ENCODE peak calls at places on chromosomes 1 and 21, in nine cellular contexts. N is Peyer's patch, O is PC-3, S is pancreas, B is uterus, R is right lobe of liver, I is RWPE2, Y is A673, X is lung. P is an unnamed sample. For H3K36me3, the result is how much of the 10 kb centered on the place peaks cover.

GRCh38 chr1:233349137-233349536 is 21.6 kb downstream of the MAP3K21 start:
- DNase-seq in Y (no peak), I (no peak), X (no peak), B (no peak), S (no peak), O (no peak), N (no peak), R (no peak), P (no peak)

GRCh38 chr1:224707849-224708725 is 92.0 kb downstream of the CNIH3 start:
- DNase-seq in Y (peak), S (no peak), O (peak), B (peak), R (peak), N (no peak), X (no peak), I (no peak), P (no peak)

GRCh38 chr1:99659755-99660210 is 13.9 kb downstream of the PALMD start:
- DNase-seq in R (no peak), O (peak), Y (peak), S (no peak), X (no peak), I (peak), B (no peak), N (no peak), P (no peak)

GRCh38 chr1:228000416-228000815 is 6.4 kb upstream of the WNT3A start:
- DNase-seq in S (no peak), N (no peak), I (no peak), B (peak), O (no peak), Y (no peak), R (no peak), X (no peak), P (no peak)

GRCh38 chr1:164587617-164588367 is 28.8 kb downstream of the PBX1 start:
- DNase-seq in X (no peak), S (no peak), N (no peak), B (no peak), I (no peak), Y (no peak), O (peak), R (no peak), P (no peak)

GRCh38 chr1:204080163-204080903 is 7.4 kb downstream of the SOX13 start:
- DNase-seq in O (peak), S (peak), Y (peak), N (peak), I (peak), B (peak), R (peak), X (peak), P (no peak)

GRCh38 chr1:12015001-12015491 is 4.3 kb upstream of the MIIP start:
- DNase-seq in S (no peak), B (no peak), X (no peak), N (no peak), Y (no peak), R (no peak), O (no peak), I (no peak), P (no peak)

GRCh38 chr1:91795601-91796389 is 90.2 kb downstream of the TGFBR3 start:
- DNase-seq in B (no peak), X (no peak), N (no peak), Y (no peak), O (peak), R (no peak), I (no peak), S (no peak), P (no peak)

GRCh38 chr1:223711173-223711572 is 1.2 kb upstream of the CAPN2 start:
- DNase-seq in S (no peak), N (no peak), B (no peak), X (no peak), Y (peak), I (no peak), R (no peak), O (peak), P (no peak)

GRCh38 chr1:41003640-41004220 is 17.8 kb downstream of the SLFNL1 start:
- DNase-seq in I (peak), S (no peak), O (peak), X (peak), N (peak), Y (peak), B (peak), R (peak), P (peak)

GRCh38 chr1:222632749-222633148 is 14.9 kb downstream of the MIA3 start:
- DNase-seq in O (no peak), X (no peak), Y (no peak), B (no peak), R (no peak), S (no peak), N (no peak), I (no peak), P (no peak)

GRCh38 chr1:204321665-204322064 is 38.1 kb downstream of the PLEKHA6 start:
- DNase-seq in O (peak), I (no peak), Y (no peak), B (no peak), X (no peak), S (no peak), R (no peak), N (no peak), P (no peak)

GRCh38 chr1:185534806-185535205 is 199.4 kb upstream of the HMCN1 start:
- DNase-seq in Y (peak), N (no peak), R (no peak), B (no peak), I (no peak), S (no peak), X (no peak), O (peak), P (no peak)

GRCh38 chr1:66764994-66765578 is 12.8 kb downstream of the DYNLT5 start:
- DNase-seq in O (peak), N (peak), S (no peak), X (no peak), B (peak), I (no peak), R (no peak), Y (peak), P (no peak)

GRCh38 chr1:174352117-174352516 is 95.6 kb upstream of the GPR52 start:
- DNase-seq in B (no peak), O (no peak), I (no peak), N (no peak), Y (no peak), S (no peak), X (no peak), R (no peak), P (no peak)

GRCh38 chr1:40036574-40036973 is 4.0 kb upstream of the CAP1 start:
- DNase-seq in Y (no peak), B (peak), I (no peak), S (no peak), R (peak), N (no peak), O (peak), X (no peak), P (no peak)

GRCh38 chr1:65952692-65953091 is 160.0 kb downstream of the PDE4B start:
- DNase-seq in X (no peak), O (no peak), B (no peak), I (no peak), N (no peak), R (no peak), Y (no peak), S (no peak), P (no peak)

GRCh38 chr1:154463512-154463990 is 38.5 kb upstream of the TDRD10 start:
- DNase-seq in B (no peak), R (no peak), I (no peak), S (peak), O (peak), X (no peak), N (peak), Y (peak), P (no peak)

GRCh38 chr1:113536182-113536780 is 146.0 kb downstream of the MAGI3 start:
- DNase-seq in S (no peak), X (no peak), B (no peak), N (no peak), R (no peak), I (no peak), Y (peak), O (peak), P (no peak)

GRCh38 chr1:44584167-44584566 is 90.1 kb downstream of the TMEM53 start:
- DNase-seq in N (no peak), B (no peak), Y (no peak), S (no peak), O (no peak), X (no peak), R (no peak), I (no peak), P (no peak)

GRCh38 chr1:207124389-207124788 is 20.4 kb downstream of the C4BPA start:
- DNase-seq in I (no peak), X (no peak), O (no peak), N (no peak), R (no peak), S (no peak), Y (no peak), B (no peak), P (no peak)

GRCh38 chr1:157438236-157439012 is 113.9 kb downstream of the FCRL5 start:
- DNase-seq in O (peak), R (no peak), X (no peak), B (no peak), S (no peak), I (no peak), Y (no peak), N (no peak), P (no peak)

GRCh38 chr1:150233359-150234308 is 2.3 kb downstream of the ANP32E start:
- DNase-seq in R (no peak), I (no peak), B (peak), N (no peak), O (peak), S (no peak), Y (peak), X (peak), P (no peak)

GRCh38 chr1:233607252-233608119 is 6.4 kb upstream of the KCNK1 start:
- DNase-seq in B (no peak), I (no peak), O (peak), R (peak), N (no peak), Y (no peak), X (no peak), S (no peak), P (no peak)

GRCh38 chr1:9503001-9503675 is 36.1 kb upstream of the SLC25A33 start:
- DNase-seq in B (no peak), Y (no peak), S (no peak), R (peak), I (no peak), N (no peak), O (no peak), X (no peak), P (no peak)

GRCh38 chr1:97119775-97120174 is 398.2 kb downstream of the PTBP2 start:
- DNase-seq in N (no peak), S (no peak), R (no peak), X (no peak), O (no peak), B (no peak), Y (no peak), I (no peak), P (no peak)

DNA sequence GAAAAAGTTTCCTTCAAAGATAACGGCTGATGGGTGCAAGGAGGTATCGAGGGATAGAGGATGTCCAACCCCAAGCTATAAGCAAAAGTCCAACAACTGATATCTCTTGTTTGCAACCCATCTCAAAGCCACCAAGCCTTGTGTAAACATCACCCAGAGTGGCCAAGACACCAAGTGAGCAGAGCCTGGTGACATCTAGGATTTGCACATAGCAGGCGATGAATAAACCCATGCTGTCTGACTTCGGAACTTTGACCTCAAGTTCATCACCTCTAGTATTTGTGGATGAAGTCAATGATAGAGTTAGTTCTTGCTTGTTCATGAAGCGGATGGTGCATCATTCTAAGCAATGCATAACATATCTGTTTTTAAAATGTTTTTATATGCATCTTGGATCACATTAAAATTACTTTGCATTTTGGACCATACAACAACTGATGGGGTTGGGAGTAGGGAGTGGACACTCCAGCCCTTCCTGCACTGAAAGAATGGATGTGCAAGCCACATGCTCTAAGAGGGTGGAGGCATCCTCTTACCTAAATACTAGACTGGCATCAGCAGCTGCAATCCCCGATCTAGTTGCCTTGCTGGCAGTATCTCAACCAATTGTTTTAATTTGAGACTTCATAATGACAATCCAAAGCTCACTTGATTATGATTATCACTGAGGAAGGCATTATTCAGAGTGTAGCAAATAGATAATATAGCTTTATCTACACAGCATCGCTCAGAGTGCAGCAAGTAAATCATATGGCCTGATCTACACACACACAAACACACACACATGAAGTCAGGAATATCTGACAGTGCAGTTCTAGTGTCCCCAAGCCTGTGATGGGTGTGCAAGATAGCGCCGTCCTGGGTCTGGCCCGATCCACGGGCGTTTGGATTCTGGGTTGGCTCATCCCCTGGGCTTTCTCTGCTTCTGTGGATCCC is 181.0 kb downstream of the ETS2 start:
- DNase-seq in I (no peak), S (no peak), R (no peak), Y (no peak), N (no peak), O (no peak), B (no peak), X (no peak), P (no peak)
- H3K27ac ChIP-seq in I (no peak), S (no peak), R (no peak), Y (peak), N (peak), O (no peak), B (no peak), X (no peak), P (no peak)

GRCh38 chr21:33231526-33231925 is 1.8 kb downstream of the IFNAR2 start:
- DNase-seq in R (no peak), S (no peak), Y (no peak), O (no peak), X (no peak), I (no peak), N (no peak), B (no peak), P (no peak)

GRCh38 chr21:33232640-33233039 is 2.9 kb downstream of the IFNAR2 start:
- DNase-seq in I (no peak), O (no peak), S (no peak), N (no peak), R (no peak), X (no peak), Y (no peak), B (no peak), P (no peak)

GRCh38 chr21:33229776-33230517 is at the start of gene IFNAR2:
- DNase-seq in O (peak), N (peak), X (peak), B (peak), I (no peak), Y (peak), R (peak), S (peak), P (no peak)

GRCh38 chr21:33229099-33229775 is 501 bp upstream of the IFNAR2 start:
- DNase-seq in X (no peak), R (no peak), I (no peak), N (no peak), Y (no peak), S (no peak), B (no peak), O (no peak), P (no peak)

GRCh38 chr21:33230518-33231324 is 983 bp downstream of the IFNAR2 start:
- DNase-seq in B (peak), R (peak), I (peak), X (peak), N (peak), O (peak), S (peak), Y (peak), P (no peak)
- H3K36me3 ChIP-seq in B (under half), R (under half), I (under half), X (under half), N (under half), O (under half), S (under half), Y (under half), P (under half)

DNA sequence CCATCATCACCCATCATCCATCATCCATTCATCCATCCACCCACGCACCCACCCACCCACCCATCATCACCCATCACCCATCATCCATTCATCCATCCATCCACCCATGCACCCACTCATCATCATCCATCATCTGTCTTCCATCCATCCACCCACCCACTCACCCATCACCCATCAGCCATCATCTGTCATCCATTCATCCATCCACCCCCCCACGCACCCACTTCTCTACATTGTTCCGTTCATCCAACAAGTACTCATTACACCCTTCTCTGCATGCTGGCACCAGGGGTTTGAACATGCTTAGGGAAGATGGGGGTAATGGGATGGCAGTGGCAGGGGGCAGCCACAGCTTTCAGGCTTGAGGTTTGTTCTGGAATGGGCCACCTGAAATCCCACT is 82.1 kb downstream of the ADARB1 start:
- DNase-seq in S (no peak), N (no peak), Y (no peak), I (no peak), R (no peak), X (no peak), B (no peak), O (no peak), P (no peak)
- H3K4me3 ChIP-seq in S (no peak), N (no peak), Y (no peak), I (no peak), R (no peak), X (no peak), B (no peak), O (no peak), P (no peak)

GRCh38 chr1:225825606-225826005 is 15.7 kb downstream of the EPHX1 start:
- DNase-seq in N (no peak), B (no peak), R (no peak), I (no peak), S (peak), Y (no peak), X (no peak), O (no peak), P (no peak)
- H3K27ac ChIP-seq in N (no peak), B (peak), R (peak), I (no peak), S (peak), Y (no peak), X (no peak), O (no peak), P (no peak)

GRCh38 chr1:26726784-26727183 is 31.0 kb downstream of the ARID1A start:
- DNase-seq in X (no peak), Y (no peak), I (no peak), S (no peak), O (no peak), R (no peak), N (no peak), B (no peak), P (no peak)
- H3K36me3 ChIP-seq in X (under half), Y (under half), I (under half), S (under half), O (under half), R (under half), N (under half), B (under half), P (under half)

P was measured in esophagus squamous epithelium.